ENCODE peak calls at places on chromosomes 12 and 14, in five cellular contexts. D is SK-N-SH, G is HCT116, Z is HepG2, Y is K562. V is an unnamed sample.

GRCh38 chr12:75334384-75335030 is at the start of gene GLIPR1L1:
- DNase-seq in D (peak; percentile 81), G (peak; percentile 92), Z (peak; percentile 71), Y (peak; percentile 79), V (peak; percentile 31)

GRCh38 chr12:32489070-32489469 is 89.7 kb downstream of the FGD4 start:
- DNase-seq in D (no peak), G (no peak), Z (no peak), Y (no peak), V (no peak)

GRCh38 chr12:53098354-53098981 is 1.0 kb downstream of the IGFBP6 start:
- DNase-seq in D (no peak), G (peak; percentile 41), Z (no peak), Y (peak; percentile 62), V (no peak)

GRCh38 chr14:83294941-83295340 is 1761.3 kb upstream of the SEL1L start:
- DNase-seq in D (no peak), G (no peak), Z (no peak), Y (no peak), V (no peak)

GRCh38 chr12:69070319-69071090 is 137.5 kb upstream of the CPM start:
- DNase-seq in D (peak; percentile 56), G (peak; percentile 59), Z (peak; percentile 56), Y (peak; percentile 66), V (peak; percentile 26)

GRCh38 chr14:55782166-55782565 is 202.2 kb downstream of the KTN1 start:
- DNase-seq in D (no peak), G (no peak), Z (no peak), Y (no peak), V (no peak)

GRCh38 chr12:117334855-117335587 is 26.4 kb downstream of the NOS1 start:
- DNase-seq in D (no peak), G (no peak), Z (no peak), Y (no peak), V (no peak)

GRCh38 chr14:81323094-81323493 is 77.0 kb downstream of the STON2 start:
- DNase-seq in D (no peak), G (no peak), Z (no peak), Y (no peak), V (no peak)

GRCh38 chr12:106773286-106773685 is 1.2 kb upstream of the RIC8B start:
- DNase-seq in D (peak; percentile 30), G (no peak), Z (no peak), Y (peak; percentile 11), V (no peak)

GRCh38 chr12:7695159-7695930 is at the start of gene GDF3:
- DNase-seq in D (no peak), G (no peak), Z (no peak), Y (peak; percentile 16), V (no peak)

GRCh38 chr14:25237845-25238244 is 187.9 kb upstream of the STXBP6 start:
- DNase-seq in D (no peak), G (no peak), Z (peak; percentile 59), Y (peak; percentile 1), V (no peak)

GRCh38 chr12:87930033-87930432 is 99.2 kb downstream of the C12orf50 start:
- DNase-seq in D (no peak), G (no peak), Z (no peak), Y (no peak), V (no peak)

GRCh38 chr14:57013987-57014386 is 203.7 kb upstream of the OTX2 start:
- DNase-seq in D (no peak), G (no peak), Z (no peak), Y (no peak), V (no peak)

GRCh38 chr12:67766370-67766769 is 117.8 kb downstream of the DYRK2 start:
- DNase-seq in D (no peak), G (no peak), Z (no peak), Y (no peak), V (no peak)

GRCh38 chr12:11728154-11728755 is 78.8 kb downstream of the ETV6 start:
- DNase-seq in D (no peak), G (no peak), Z (no peak), Y (no peak), V (no peak)

GRCh38 chr12:86914716-86915115 is 658.5 kb upstream of the MGAT4C start:
- DNase-seq in D (peak; percentile 36), G (peak; percentile 39), Z (peak; percentile 1), Y (no peak), V (peak; percentile 32)

GRCh38 chr14:104243200-104243599 is 104.8 kb downstream of the KIF26A start:
- DNase-seq in D (no peak), G (no peak), Z (no peak), Y (no peak), V (no peak)

GRCh38 chr12:131452444-131452860 is 258.4 kb upstream of the SFSWAP start:
- DNase-seq in D (no peak), G (no peak), Z (peak; percentile 15), Y (peak; percentile 66), V (no peak)

DNA sequence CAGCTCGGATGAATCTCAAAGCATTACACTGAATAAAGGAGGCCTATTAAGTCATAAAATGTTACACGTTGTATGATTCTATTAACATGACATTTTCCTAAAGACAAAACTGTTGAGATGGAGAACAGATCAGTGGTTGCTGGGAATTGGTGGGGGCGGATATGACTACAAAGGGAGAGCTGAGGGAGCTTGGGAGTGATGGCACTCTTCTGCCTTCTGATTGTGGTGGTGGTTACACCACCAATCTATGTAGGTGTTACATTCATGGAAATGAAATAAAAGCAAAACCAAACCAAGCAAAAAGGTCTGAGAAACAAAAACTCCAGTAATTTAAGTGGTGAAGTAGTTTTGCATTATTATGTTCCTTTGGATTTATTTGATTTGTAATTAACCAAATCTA is 16.4 kb upstream of the EVL start:
- DNase-seq in D (no peak), G (no peak), Z (no peak), Y (no peak), V (no peak)
- TF ChIP-seq JUND in D (no peak), G (no peak), Z (no peak), Y (no peak), V (no peak)

GRCh38 chr14:100474176-100474575 is 113.0 kb downstream of the BEGAIN start:
- DNase-seq in D (no peak), G (no peak), Z (no peak), Y (no peak), V (no peak)

GRCh38 chr14:100473249-100473648 is 114.0 kb downstream of the BEGAIN start:
- DNase-seq in D (no peak), G (no peak), Z (no peak), Y (no peak), V (no peak)

GRCh38 chr14:100475268-100475667 is 111.9 kb downstream of the BEGAIN start:
- DNase-seq in D (no peak), G (no peak), Z (no peak), Y (no peak), V (no peak)

GRCh38 chr14:100472491-100472890 is 114.7 kb downstream of the BEGAIN start:
- DNase-seq in D (no peak), G (no peak), Z (no peak), Y (no peak), V (no peak)

GRCh38 chr14:100476012-100476822 is 111.0 kb downstream of the BEGAIN start:
- DNase-seq in D (no peak), G (peak; percentile 94), Z (peak; percentile 95), Y (peak; percentile 7), V (no peak)
- TF ChIP-seq JUND in D (peak; percentile 90), G (peak; percentile 98), Z (peak; percentile 91), Y (no peak), V (no peak)

DNA sequence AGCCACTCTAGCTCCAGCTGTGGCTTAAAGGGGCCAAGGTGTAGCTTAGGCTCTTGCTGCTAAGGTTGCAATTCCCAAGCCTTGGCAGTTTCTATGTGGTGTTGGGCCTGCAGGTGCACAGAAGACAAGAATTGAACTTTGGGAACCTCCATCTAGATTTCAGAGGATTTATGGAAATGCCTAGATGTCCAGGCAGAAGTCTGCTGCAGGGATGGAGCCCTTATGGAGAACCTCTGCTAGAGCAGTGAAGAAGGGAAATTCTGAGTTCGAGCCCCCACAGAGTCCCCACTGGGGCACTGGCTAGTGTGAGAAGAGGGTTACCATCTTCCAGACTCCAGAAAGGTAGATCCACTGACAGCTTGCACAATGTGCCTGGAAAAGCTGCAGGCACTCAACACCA is 694.7 kb downstream of the SLC16A7 start:
- DNase-seq in D (no peak), G (no peak), Z (no peak), Y (no peak), V (no peak)
- TF ChIP-seq JUND in D (no peak), G (no peak), Z (no peak), Y (no peak), V (no peak)

DNA sequence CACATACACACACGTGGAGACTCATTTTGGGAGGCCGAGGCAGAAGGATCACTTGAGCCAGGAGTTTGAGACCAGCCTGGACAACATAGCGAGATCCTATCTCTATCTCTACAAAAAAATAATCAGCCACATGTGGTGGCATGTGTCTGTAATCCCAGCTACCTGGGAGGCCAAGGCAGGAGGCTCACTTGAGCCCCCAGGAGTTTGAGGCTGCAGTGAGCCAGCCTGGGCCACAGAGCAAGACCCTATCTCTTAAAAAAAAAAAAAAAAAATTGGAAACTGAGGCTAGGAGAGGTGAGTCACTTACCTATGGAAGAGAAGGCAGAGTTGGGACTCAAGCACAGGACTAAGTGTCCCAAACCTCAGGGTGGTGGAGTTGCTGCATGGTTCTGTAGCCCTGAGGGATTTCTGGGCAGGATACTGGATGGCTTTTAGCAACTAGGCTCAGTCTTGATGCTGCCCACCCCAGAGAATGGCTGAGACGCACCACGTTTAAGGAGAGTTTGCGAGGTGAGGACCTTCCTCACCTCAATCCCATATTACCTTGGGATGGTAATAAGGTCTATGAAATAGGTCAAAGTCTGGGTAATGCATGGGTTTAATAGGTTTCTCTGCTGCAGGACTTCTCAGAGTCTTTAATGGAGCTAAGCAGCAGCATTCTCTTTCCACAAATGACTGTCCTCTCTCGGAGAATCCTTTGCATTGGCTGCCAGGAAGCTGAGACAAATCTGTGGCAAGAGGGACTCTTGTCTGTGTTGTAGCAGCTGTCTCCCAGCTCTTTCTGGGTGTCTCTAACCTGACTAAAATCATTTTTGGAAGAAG is 35.6 kb downstream of the SH2B3 start:
- DNase-seq in D (no peak), G (no peak), Z (no peak), Y (no peak), V (no peak)
- TF ChIP-seq JUND in D (no peak), G (no peak), Z (no peak), Y (no peak), V (no peak)

GRCh38 chr12:27361372-27361771 is 28.7 kb downstream of the BMAL2 start:
- DNase-seq in D (no peak), G (no peak), Z (no peak), Y (no peak), V (no peak)
- TF ChIP-seq JUND in D (no peak), G (no peak), Z (no peak), Y (no peak), V (no peak)

DNA sequence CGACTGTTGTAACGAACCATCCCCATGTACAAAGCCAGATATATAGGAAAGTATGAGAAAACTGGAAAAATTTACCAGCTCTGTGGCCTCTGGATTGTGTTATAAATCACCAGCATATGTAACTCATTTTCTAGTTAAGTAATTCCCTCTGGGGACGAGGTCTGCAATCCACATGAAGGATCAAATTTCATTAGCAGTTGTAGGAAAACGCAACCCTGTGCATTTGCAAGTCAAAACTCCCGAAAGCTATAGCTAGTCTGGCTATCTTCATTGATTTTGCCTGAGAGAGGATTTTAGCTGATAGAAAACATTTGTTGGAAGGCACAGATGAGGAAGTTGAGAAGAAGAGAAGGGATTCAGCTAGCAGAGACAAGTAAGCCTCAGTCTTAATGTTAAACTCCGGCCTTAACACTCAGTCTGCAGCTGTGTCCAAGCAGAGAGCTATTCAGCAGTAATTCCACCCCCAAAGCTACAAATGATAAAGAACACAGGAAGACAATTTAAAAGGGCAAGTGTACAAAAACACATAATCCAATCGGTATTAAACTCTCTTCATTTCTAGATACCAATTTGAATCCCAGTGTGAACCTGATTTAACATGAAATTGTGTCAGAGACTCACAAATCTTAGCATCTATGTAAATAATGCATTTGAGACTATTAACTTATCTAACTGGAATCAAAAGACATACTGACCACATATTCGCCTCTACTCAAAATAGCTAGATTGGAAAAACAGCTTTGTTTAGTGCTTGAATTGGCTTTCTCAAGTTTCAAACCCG is 54.2 kb upstream of the CERS5 start:
- DNase-seq in D (peak; percentile 71), G (no peak), Z (no peak), Y (peak; percentile 60), V (peak; percentile 52)
- TF ChIP-seq JUND in D (peak; percentile 55), G (no peak), Z (no peak), Y (peak; percentile 8), V (no peak)

V was measured in T47D.